ENCODE peak calls at places on chromosomes 2 and 18, in six cellular contexts. Y is SK-N-SH, S is GM12878, M is K562, F is HepG2, P is H1. H is an unnamed sample.

GRCh38 chr2:98866033-98866432 is 70.0 kb downstream of the CRACDL start:
- DNase-seq in Y (no peak), S (no peak), M (no peak), F (no peak), P (no peak), H (no peak)

GRCh38 chr2:122539311-122539710 is 783.9 kb downstream of the TSN start:
- DNase-seq in Y (no peak), S (no peak), M (no peak), F (no peak), P (no peak), H (no peak)

GRCh38 chr2:221104391-221104811 is 467.7 kb downstream of the EPHA4 start:
- DNase-seq in Y (no peak), S (no peak), M (no peak), F (no peak), P (peak; percentile 51), H (no peak)

GRCh38 chr2:217289909-217290283 is 430.0 kb upstream of the TNP1 start:
- DNase-seq in Y (peak; percentile 61), S (no peak), M (no peak), F (peak; percentile 9), P (no peak), H (no peak)

GRCh38 chr2:156935611-156936010 is 321.9 kb upstream of the GALNT5 start:
- DNase-seq in Y (no peak), S (no peak), M (no peak), F (no peak), P (no peak), H (no peak)

GRCh38 chr2:200741468-200742202 is 70.1 kb upstream of the BZW1 start:
- DNase-seq in Y (no peak), S (no peak), M (no peak), F (peak; percentile 87), P (peak; percentile 33), H (peak; percentile 21)

GRCh38 chr2:39595116-39595515 is 70.6 kb upstream of the TMEM178A start:
- DNase-seq in Y (no peak), S (no peak), M (no peak), F (no peak), P (no peak), H (no peak)

GRCh38 chr18:9739516-9739915 is 31.4 kb downstream of the RAB31 start:
- DNase-seq in Y (no peak), S (no peak), M (no peak), F (no peak), P (no peak), H (no peak)

GRCh38 chr2:79993144-79993543 is 311.4 kb downstream of the LRRTM1 start:
- DNase-seq in Y (no peak), S (no peak), M (no peak), F (no peak), P (no peak), H (no peak)

GRCh38 chr2:198044777-198045176 is 240.4 kb downstream of the PLCL1 start:
- DNase-seq in Y (no peak), S (no peak), M (no peak), F (no peak), P (no peak), H (no peak)

GRCh38 chr2:179343945-179344279 is 79.3 kb upstream of the SESTD1 start:
- DNase-seq in Y (no peak), S (no peak), M (no peak), F (no peak), P (no peak), H (no peak)

GRCh38 chr18:79496978-79497637 is 101.4 kb downstream of the NFATC1 start:
- DNase-seq in Y (no peak), S (no peak), M (no peak), F (no peak), P (no peak), H (no peak)

GRCh38 chr18:26230497-26230896 is 4.3 kb downstream of the TAF4B start:
- DNase-seq in Y (no peak), S (no peak), M (no peak), F (no peak), P (no peak), H (no peak)
- TF ChIP-seq CHD2 in Y (no peak), S (no peak), M (no peak), F (no peak), P (no peak), H (no peak)

GRCh38 chr2:127218843-127219715 is 1.0 kb downstream of the CYP27C1 start:
- DNase-seq in Y (peak; percentile 76), S (no peak), M (no peak), F (no peak), P (peak; percentile 84), H (peak; percentile 31)

GRCh38 chr2:127217470-127218325 is 2.4 kb downstream of the CYP27C1 start:
- DNase-seq in Y (no peak), S (no peak), M (no peak), F (no peak), P (no peak), H (peak; percentile 93)

GRCh38 chr2:127219716-127220090 is 396 bp downstream of the CYP27C1 start:
- DNase-seq in Y (peak; percentile 82), S (no peak), M (no peak), F (no peak), P (no peak), H (peak; percentile 32)

GRCh38 chr2:127220102-127220806 is at the start of gene CYP27C1:
- DNase-seq in Y (peak; percentile 81), S (no peak), M (no peak), F (no peak), P (peak; percentile 68), H (no peak)

DNA sequence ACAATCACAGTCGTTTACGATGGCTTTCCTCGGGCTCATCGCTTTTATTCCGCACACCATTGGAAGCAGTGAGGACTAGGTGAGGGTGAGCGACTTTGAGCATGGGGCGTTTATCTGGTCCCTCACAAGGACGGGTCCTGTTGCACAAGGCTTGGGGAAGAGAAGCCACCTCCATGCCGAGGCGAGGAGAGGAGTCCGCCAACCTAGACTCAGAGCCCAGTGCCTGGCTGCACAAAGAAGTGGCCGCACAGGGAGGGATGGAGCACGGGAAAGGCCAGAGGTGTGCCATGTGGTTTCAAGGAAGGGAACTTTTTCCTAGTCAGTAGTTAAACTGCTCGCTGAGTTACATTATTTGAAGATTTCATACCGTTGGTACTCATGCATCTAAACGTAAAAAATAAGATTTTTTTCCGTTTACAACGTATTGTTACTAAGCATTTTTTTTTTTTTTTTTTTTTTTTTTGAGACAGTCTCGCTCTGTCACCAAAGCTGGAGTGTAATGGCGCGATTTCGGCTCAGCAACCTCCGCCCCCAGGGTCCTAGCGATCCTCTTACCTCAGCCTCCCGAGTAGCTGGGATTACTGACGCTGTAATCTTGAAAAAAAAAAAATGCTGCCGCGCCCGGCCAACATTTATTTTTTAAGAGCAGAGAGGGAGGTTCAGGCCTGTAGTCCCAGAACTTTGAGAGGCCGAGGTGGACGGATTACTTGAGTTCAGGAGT is 868 bp upstream of the CYP27C1 start:
- DNase-seq in Y (no peak), S (no peak), M (no peak), F (no peak), P (peak; percentile 67), H (no peak)
- H3K4me3 ChIP-seq in Y (no peak overlapping the region), S (no peak overlapping the region), M (no peak overlapping the region), F (no peak overlapping the region), P (peak overlapping the region; percentile 58), H (peak overlapping the region; percentile 89)

DNA sequence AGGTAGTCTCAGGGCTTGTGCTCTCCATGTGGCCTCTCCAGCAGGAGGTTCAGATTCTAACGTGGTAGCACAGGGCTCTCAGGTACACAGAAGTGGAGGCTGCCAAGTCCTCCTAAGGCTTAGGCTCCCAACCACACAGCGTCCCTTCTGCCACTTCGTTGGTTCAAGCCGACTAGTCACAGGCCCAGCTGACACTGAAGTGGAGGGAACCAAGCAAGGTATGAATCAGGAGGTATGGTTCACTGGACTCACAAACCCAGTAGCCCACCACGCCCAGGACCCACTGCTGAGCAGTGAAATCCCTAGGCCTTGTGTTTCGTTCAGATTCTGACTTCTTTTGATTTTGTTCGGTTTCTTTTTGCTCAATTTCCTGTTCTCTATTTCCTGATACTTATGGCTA is 46.0 kb upstream of the SEC11C start:
- DNase-seq in Y (no peak), S (no peak), M (no peak), F (no peak), P (no peak), H (no peak)
- TF ChIP-seq CHD2 in Y (no peak), S (no peak), M (no peak), F (no peak), P (no peak), H (no peak)

GRCh38 chr2:75558786-75559428 is 1.8 kb downstream of the EVA1A start:
- DNase-seq in Y (no peak), S (no peak), M (no peak), F (no peak), P (no peak), H (no peak)
- H3K4me3 ChIP-seq in Y (peak overlapping the region; percentile 92), S (no peak overlapping the region), M (no peak overlapping the region), F (peak overlapping the region; percentile 84), P (no peak overlapping the region), H (no peak overlapping the region)

DNA sequence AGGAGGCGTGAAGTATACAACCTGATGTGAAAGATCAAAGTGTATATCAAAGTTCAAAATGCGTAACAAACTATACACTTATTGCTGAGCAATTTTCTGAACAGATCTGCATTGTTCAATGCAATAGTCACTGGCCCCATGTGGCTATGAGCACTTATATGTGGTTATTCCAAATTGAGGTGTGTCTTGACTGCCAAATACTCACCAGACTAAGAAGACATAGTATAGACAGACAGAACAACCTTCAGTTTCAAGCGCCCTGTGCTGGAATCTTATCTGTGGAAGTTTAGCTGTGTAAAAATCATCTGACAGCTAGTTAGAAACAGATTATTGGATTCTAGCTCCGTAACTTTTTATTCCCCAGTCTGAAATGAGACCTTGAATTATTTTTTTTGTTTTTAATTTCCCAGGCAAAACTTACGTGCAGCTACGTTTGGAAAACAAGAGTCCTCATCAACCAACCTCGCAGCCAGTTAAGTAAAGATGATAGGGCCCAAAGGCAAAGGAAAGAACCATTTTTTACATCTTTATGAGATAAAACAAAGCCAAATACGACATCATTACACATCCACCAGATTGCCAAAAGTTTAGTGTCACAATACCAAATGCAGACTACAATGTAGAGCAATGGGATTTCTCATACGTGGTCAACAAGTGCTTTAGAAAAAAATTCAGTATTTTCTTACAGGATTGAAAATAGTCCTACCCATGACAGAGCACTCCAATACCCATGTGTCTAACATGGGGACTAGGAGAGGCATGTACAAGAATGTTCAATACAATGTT is 37.2 kb downstream of the MBOAT2 start:
- DNase-seq in Y (no peak), S (no peak), M (no peak), F (peak; percentile 5), P (no peak), H (no peak)
- TF ChIP-seq CHD2 in Y (no peak), S (no peak), M (no peak), F (no peak), P (no peak), H (no peak)

GRCh38 chr2:172558372-172558771 is 2.5 kb downstream of the PDK1 start:
- DNase-seq in Y (no peak), S (no peak), M (no peak), F (no peak), P (no peak), H (no peak)
- H3K4me3 ChIP-seq in Y (no peak overlapping the region), S (peak overlapping the region; percentile 69), M (peak overlapping the region; percentile 88), F (peak overlapping the region; percentile 92), P (peak overlapping the region; percentile 5), H (no peak overlapping the region)

GRCh38 chr18:23784811-23785245 is 95.6 kb downstream of the LAMA3 start:
- DNase-seq in Y (no peak), S (no peak), M (no peak), F (no peak), P (no peak), H (no peak)
- TF ChIP-seq CHD2 in Y (no peak), S (no peak), M (no peak), F (no peak), P (no peak), H (no peak)

GRCh38 chr2:26246818-26247217 is 2.1 kb downstream of the HADHB start:
- DNase-seq in Y (no peak), S (peak; percentile 21), M (peak; percentile 33), F (no peak), P (no peak), H (no peak)
- H3K4me3 ChIP-seq in Y (no peak overlapping the region), S (peak overlapping the region; percentile 92), M (peak overlapping the region; percentile 82), F (peak overlapping the region; percentile 7), P (no peak overlapping the region), H (no peak overlapping the region)

GRCh38 chr2:11553661-11554429 is 20.0 kb downstream of the GREB1 start:
- DNase-seq in Y (no peak), S (no peak), M (no peak), F (no peak), P (no peak), H (no peak)
- TF ChIP-seq CHD2 in Y (no peak), S (no peak), M (no peak), F (no peak), P (no peak), H (no peak)